ENCODE peak calls at places on chromosomes 7 and 10, in nine cellular contexts. One of them, this sample, is unnamed.
A peak's percentile ranks its signal among the peaks of the same experiment; 100 is the strongest.

GRCh38 chr10:85043207-85043606 is 714.8 kb downstream of the CCSER2 start:
- DNase-seq in NCI-H524: peak; percentile 49
- DNase-seq in BJ: no peak
- DNase-seq in CD8-positive, alpha-beta memory T cell: no peak
- DNase-seq in stimulated activated naive CD8-positive, alpha-beta T cell treated with anti-CD3 and anti-CD28 coated beads, Interleukin-15, amount 100 ng/mL, for 72 hours: no peak
- DNase-seq in DMS153: peak; percentile 66
- DNase-seq in HuH-7.5: no peak
- DNase-seq in left lobe of liver: no peak
- DNase-seq in anterior cingulate cortex: no peak
- DNase-seq in this sample: no peak

GRCh38 chr10:89080660-89081059 is 90.1 kb downstream of the FAS start:
- DNase-seq in NCI-H524: no peak
- DNase-seq in BJ: no peak
- DNase-seq in CD8-positive, alpha-beta memory T cell: no peak
- DNase-seq in stimulated activated naive CD8-positive, alpha-beta T cell treated with anti-CD3 and anti-CD28 coated beads, Interleukin-15, amount 100 ng/mL, for 72 hours: no peak
- DNase-seq in DMS153: no peak
- DNase-seq in HuH-7.5: no peak
- DNase-seq in left lobe of liver: no peak
- DNase-seq in anterior cingulate cortex: no peak
- DNase-seq in this sample: no peak

GRCh38 chr10:91694170-91694794 is 61.4 kb upstream of the PPP1R3C start:
- DNase-seq in NCI-H524: peak; percentile 3
- DNase-seq in BJ: no peak
- DNase-seq in CD8-positive, alpha-beta memory T cell: no peak
- DNase-seq in stimulated activated naive CD8-positive, alpha-beta T cell treated with anti-CD3 and anti-CD28 coated beads, Interleukin-15, amount 100 ng/mL, for 72 hours: no peak
- DNase-seq in DMS153: no peak
- DNase-seq in HuH-7.5: no peak
- DNase-seq in left lobe of liver: no peak
- DNase-seq in anterior cingulate cortex: no peak
- DNase-seq in this sample: no peak

GRCh38 chr7:108266489-108266888 is 136.3 kb upstream of the LAMB4 start:
- DNase-seq in NCI-H524: no peak
- DNase-seq in BJ: no peak
- DNase-seq in CD8-positive, alpha-beta memory T cell: no peak
- DNase-seq in stimulated activated naive CD8-positive, alpha-beta T cell treated with anti-CD3 and anti-CD28 coated beads, Interleukin-15, amount 100 ng/mL, for 72 hours: no peak
- DNase-seq in DMS153: no peak
- DNase-seq in HuH-7.5: no peak
- DNase-seq in left lobe of liver: no peak
- DNase-seq in anterior cingulate cortex: no peak
- DNase-seq in this sample: no peak

GRCh38 chr7:111407258-111407657 is 155.0 kb downstream of the IMMP2L start:
- DNase-seq in NCI-H524: no peak
- DNase-seq in BJ: no peak
- DNase-seq in CD8-positive, alpha-beta memory T cell: no peak
- DNase-seq in stimulated activated naive CD8-positive, alpha-beta T cell treated with anti-CD3 and anti-CD28 coated beads, Interleukin-15, amount 100 ng/mL, for 72 hours: no peak
- DNase-seq in DMS153: no peak
- DNase-seq in HuH-7.5: no peak
- DNase-seq in left lobe of liver: no peak
- DNase-seq in anterior cingulate cortex: no peak
- DNase-seq in this sample: no peak

GRCh38 chr7:99392659-99393362 is 15.6 kb downstream of the PDAP1 start:
- DNase-seq in NCI-H524: peak; percentile 77
- DNase-seq in BJ: no peak
- DNase-seq in CD8-positive, alpha-beta memory T cell: peak; percentile 79
- DNase-seq in stimulated activated naive CD8-positive, alpha-beta T cell treated with anti-CD3 and anti-CD28 coated beads, Interleukin-15, amount 100 ng/mL, for 72 hours: peak; percentile 68
- DNase-seq in DMS153: peak; percentile 79
- DNase-seq in HuH-7.5: no peak
- DNase-seq in left lobe of liver: peak; percentile 64
- DNase-seq in anterior cingulate cortex: peak; percentile 81
- DNase-seq in this sample: peak; percentile 82

GRCh38 chr10:80324086-80324485 is 32.5 kb downstream of the DYDC1 start:
- DNase-seq in NCI-H524: peak; percentile 51
- DNase-seq in BJ: no peak
- DNase-seq in CD8-positive, alpha-beta memory T cell: no peak
- DNase-seq in stimulated activated naive CD8-positive, alpha-beta T cell treated with anti-CD3 and anti-CD28 coated beads, Interleukin-15, amount 100 ng/mL, for 72 hours: no peak
- DNase-seq in DMS153: peak; percentile 2
- DNase-seq in HuH-7.5: no peak
- DNase-seq in left lobe of liver: no peak
- DNase-seq in anterior cingulate cortex: no peak
- DNase-seq in this sample: no peak

GRCh38 chr7:123979876-123980275 is 53.0 kb downstream of the TMEM229A start:
- DNase-seq in NCI-H524: no peak
- DNase-seq in BJ: no peak
- DNase-seq in CD8-positive, alpha-beta memory T cell: no peak
- DNase-seq in stimulated activated naive CD8-positive, alpha-beta T cell treated with anti-CD3 and anti-CD28 coated beads, Interleukin-15, amount 100 ng/mL, for 72 hours: no peak
- DNase-seq in DMS153: no peak
- DNase-seq in HuH-7.5: no peak
- DNase-seq in left lobe of liver: no peak
- DNase-seq in anterior cingulate cortex: no peak
- DNase-seq in this sample: no peak

GRCh38 chr7:150778738-150779301 is 21.3 kb downstream of the TMEM176B start:
- DNase-seq in NCI-H524: peak; percentile 79
- DNase-seq in BJ: peak; percentile 1
- DNase-seq in CD8-positive, alpha-beta memory T cell: peak; percentile 60
- DNase-seq in stimulated activated naive CD8-positive, alpha-beta T cell treated with anti-CD3 and anti-CD28 coated beads, Interleukin-15, amount 100 ng/mL, for 72 hours: peak; percentile 59
- DNase-seq in DMS153: peak; percentile 44
- DNase-seq in HuH-7.5: peak; percentile 45
- DNase-seq in left lobe of liver: peak; percentile 91
- DNase-seq in anterior cingulate cortex: peak; percentile 32
- DNase-seq in this sample: peak; percentile 67

GRCh38 chr7:79593819-79594218 is 140.4 kb upstream of the MAGI2 start:
- DNase-seq in NCI-H524: no peak
- DNase-seq in BJ: no peak
- DNase-seq in CD8-positive, alpha-beta memory T cell: no peak
- DNase-seq in stimulated activated naive CD8-positive, alpha-beta T cell treated with anti-CD3 and anti-CD28 coated beads, Interleukin-15, amount 100 ng/mL, for 72 hours: no peak
- DNase-seq in DMS153: no peak
- DNase-seq in HuH-7.5: no peak
- DNase-seq in left lobe of liver: no peak
- DNase-seq in anterior cingulate cortex: no peak
- DNase-seq in this sample: no peak

This sample was measured in activated gamma-delta T cell treated with Interleukin-2 at 50 U/mL for 16 hours.